ENCODE peak calls at places on chromosomes 5 and 9, in seven cellular contexts. One of them, this sample, is unnamed.
A peak's percentile ranks its signal among the peaks of the same experiment; 100 is the strongest.

GRCh38 chr5:37506241-37506640 is 127.1 kb downstream of the WDR70 start:
- DNase-seq in lung microvascular endothelial cell: no peak
- DNase-seq in germinal center: no peak
- DNase-seq in amygdala: no peak
- DNase-seq in colonic mucosa: no peak
- DNase-seq in fibroblast of gingiva: no peak
- DNase-seq in stomach: no peak
- DNase-seq in this sample: no peak

GRCh38 chr5:78915170-78915569 is 69.9 kb downstream of the ARSB start:
- DNase-seq in lung microvascular endothelial cell: no peak
- DNase-seq in germinal center: no peak
- DNase-seq in amygdala: no peak
- DNase-seq in colonic mucosa: no peak
- DNase-seq in fibroblast of gingiva: no peak
- DNase-seq in stomach: no peak
- DNase-seq in this sample: no peak

GRCh38 chr5:34674226-34674625 is 18.1 kb downstream of the RAI14 start:
- DNase-seq in lung microvascular endothelial cell: peak; percentile 82
- DNase-seq in germinal center: no peak
- DNase-seq in amygdala: no peak
- DNase-seq in colonic mucosa: no peak
- DNase-seq in fibroblast of gingiva: peak; percentile 91
- DNase-seq in stomach: no peak
- DNase-seq in this sample: no peak

GRCh38 chr9:109013678-109014145 is 413 bp upstream of the CTNNAL1 start:
- DNase-seq in lung microvascular endothelial cell: no peak
- DNase-seq in germinal center: no peak
- DNase-seq in amygdala: no peak
- DNase-seq in colonic mucosa: no peak
- DNase-seq in fibroblast of gingiva: peak; percentile 82
- DNase-seq in stomach: no peak
- DNase-seq in this sample: no peak

GRCh38 chr9:106403081-106403480 is 459.9 kb upstream of the ZNF462 start:
- DNase-seq in lung microvascular endothelial cell: no peak
- DNase-seq in germinal center: no peak
- DNase-seq in amygdala: no peak
- DNase-seq in colonic mucosa: no peak
- DNase-seq in fibroblast of gingiva: no peak
- DNase-seq in stomach: no peak
- DNase-seq in this sample: no peak

GRCh38 chr9:79165006-79165405 is 406.8 kb upstream of the TLE4 start:
- DNase-seq in lung microvascular endothelial cell: no peak
- DNase-seq in germinal center: no peak
- DNase-seq in amygdala: no peak
- DNase-seq in colonic mucosa: no peak
- DNase-seq in fibroblast of gingiva: no peak
- DNase-seq in stomach: no peak
- DNase-seq in this sample: no peak

GRCh38 chr9:108664309-108665255 is 191.2 kb downstream of the ACTL7B start:
- DNase-seq in lung microvascular endothelial cell: no peak
- DNase-seq in germinal center: no peak
- DNase-seq in amygdala: no peak
- DNase-seq in colonic mucosa: peak; percentile 51
- DNase-seq in fibroblast of gingiva: peak; percentile 36
- DNase-seq in stomach: no peak
- DNase-seq in this sample: no peak

GRCh38 chr5:176153741-176154140 is 84.5 kb upstream of the SIMC1 start:
- DNase-seq in lung microvascular endothelial cell: peak; percentile 28
- DNase-seq in germinal center: no peak
- DNase-seq in amygdala: no peak
- DNase-seq in colonic mucosa: no peak
- DNase-seq in fibroblast of gingiva: peak; percentile 17
- DNase-seq in stomach: no peak
- DNase-seq in this sample: no peak

GRCh38 chr9:76302947-76303550 is 91.2 kb downstream of the RFK start:
- DNase-seq in lung microvascular endothelial cell: peak; percentile 74
- DNase-seq in germinal center: peak; percentile 43
- DNase-seq in amygdala: no peak
- DNase-seq in colonic mucosa: no peak
- DNase-seq in fibroblast of gingiva: peak; percentile 54
- DNase-seq in stomach: no peak
- DNase-seq in this sample: no peak

This sample was measured in left lobe of liver.